ENCODE peak calls at places on chromosome 9, in four cellular contexts. Y, X, V and R are unnamed samples.

GRCh38 chr9:91562412-91562811 is 138.8 kb upstream of the NFIL3 start:
- DNase-seq in Y (no peak), X (no peak), V (no peak), R (no peak)

GRCh38 chr9:128393171-128393761 is 22.1 kb downstream of the URM1 start:
- DNase-seq in Y (no peak), X (peak), V (no peak), R (no peak)

GRCh38 chr9:134208981-134209725 is 44.8 kb upstream of the RNU6ATAC start:
- DNase-seq in Y (no peak), X (peak), V (no peak), R (no peak)

GRCh38 chr9:136255166-136255538 is 9.5 kb upstream of the QSOX2 start:
- DNase-seq in Y (no peak), X (no peak), V (no peak), R (no peak)

GRCh38 chr9:122991370-122991830 is 42.1 kb upstream of the GPR21 start:
- DNase-seq in Y (peak), X (peak), V (peak), R (no peak)

GRCh38 chr9:133799106-133799505 is 61.0 kb upstream of the SARDH start:
- DNase-seq in Y (no peak), X (no peak), V (no peak), R (no peak)

GRCh38 chr9:125332527-125332926 is 70.9 kb downstream of the GAPVD1 start:
- DNase-seq in Y (peak), X (no peak), V (no peak), R (no peak)

GRCh38 chr9:107700902-107701301 is 211.3 kb upstream of the KLF4 start:
- DNase-seq in Y (no peak), X (no peak), V (no peak), R (no peak)

GRCh38 chr9:10268500-10269485 is 344.0 kb downstream of the PTPRD start:
- DNase-seq in Y (no peak), X (peak), V (no peak), R (peak)

GRCh38 chr9:119368681-119369581 is at the start of gene BRINP1:
- DNase-seq in Y (no peak), X (peak), V (no peak), R (peak)

GRCh38 chr9:37437010-37437409 is 14.5 kb downstream of the GRHPR start:
- DNase-seq in Y (no peak), X (no peak), V (no peak), R (no peak)

GRCh38 chr9:1947438-1947837 is 67.7 kb upstream of the SMARCA2 start:
- DNase-seq in Y (no peak), X (no peak), V (no peak), R (no peak)

GRCh38 chr9:16680965-16681658 is 189.4 kb downstream of the BNC2 start:
- DNase-seq in Y (no peak), X (peak), V (no peak), R (no peak)

DNA sequence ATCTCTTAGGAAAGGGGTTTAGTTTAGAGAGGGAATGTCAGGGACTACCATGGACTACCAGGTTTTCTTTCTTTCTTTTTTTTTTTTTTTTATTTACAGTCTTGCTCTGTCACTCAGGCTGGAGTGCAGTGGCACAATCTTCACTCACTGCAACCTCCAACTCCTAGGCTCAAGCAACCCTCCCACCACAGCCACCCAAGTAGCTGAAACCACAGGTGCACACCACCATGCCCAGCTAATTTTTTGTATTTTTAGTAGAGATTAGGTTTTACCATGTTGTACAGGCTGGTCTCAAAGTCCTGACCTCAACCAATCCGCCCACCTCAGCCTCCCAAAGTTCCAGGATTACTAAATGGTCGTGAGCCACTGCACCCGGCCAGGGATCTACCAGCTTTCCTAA is 572.7 kb downstream of the CAAP1 start:
- DNase-seq in Y (no peak), X (no peak), V (no peak), R (no peak)
- TF ChIP-seq NRF1 in Y (no peak), X (no peak), V (no peak), R (no peak)

GRCh38 chr9:101736723-101737122 is 1.7 kb downstream of the GRIN3A start:
- DNase-seq in Y (no peak), X (no peak), V (peak), R (peak)
- TF ChIP-seq NRF1 in Y (no peak), X (no peak), V (no peak), R (no peak)

DNA sequence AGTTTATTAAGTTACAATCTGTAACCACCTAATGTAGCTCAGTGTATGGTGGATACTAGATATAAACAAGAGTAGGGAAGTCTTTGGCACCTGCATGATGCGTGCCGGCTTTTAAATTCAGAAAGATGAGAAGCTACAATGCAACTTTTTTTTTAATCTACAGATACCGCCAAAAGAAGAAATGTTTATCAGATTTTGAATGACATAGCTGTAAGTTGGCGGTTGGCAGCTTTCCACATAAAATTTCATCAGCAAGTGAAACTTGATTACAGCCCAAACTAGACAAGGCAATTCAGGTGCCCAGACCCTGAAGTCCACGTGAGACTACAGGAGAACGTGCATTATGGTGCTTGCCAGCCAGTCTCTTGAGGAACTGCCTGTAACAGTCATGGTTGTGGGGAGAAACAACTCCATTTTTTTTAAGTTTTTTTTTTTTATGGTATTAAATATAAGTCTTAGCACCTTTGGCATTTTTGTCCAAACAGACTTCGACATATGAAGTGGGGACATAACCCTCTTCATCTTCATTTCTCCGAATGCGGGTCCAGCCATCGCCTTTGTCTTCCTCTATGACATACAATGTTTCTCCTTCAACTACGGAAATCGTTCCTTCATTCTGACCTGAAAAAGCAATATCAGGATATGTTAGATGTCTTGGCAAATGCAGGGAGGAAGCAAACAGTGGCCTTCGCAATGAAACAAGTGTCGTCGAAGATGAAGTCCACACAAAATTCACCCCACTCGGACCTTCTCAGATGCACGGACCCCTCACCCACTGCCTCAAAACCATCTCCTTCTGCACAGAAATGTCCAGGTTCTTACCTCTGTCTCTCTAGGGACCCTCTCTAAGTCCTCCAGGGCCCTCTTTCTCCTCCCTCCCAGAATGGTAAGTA is 60.4 kb downstream of the USP20 start:
- DNase-seq in Y (no peak), X (no peak), V (peak), R (no peak)
- TF ChIP-seq NRF1 in Y (no peak), X (no peak), V (no peak), R (no peak)

GRCh38 chr9:30796806-30797205 is 1587.6 kb upstream of the ACO1 start:
- DNase-seq in Y (no peak), X (no peak), V (no peak), R (no peak)
- TF ChIP-seq NRF1 in Y (no peak), X (no peak), V (no peak), R (no peak)

GRCh38 chr9:116144038-116144437 is 9.6 kb upstream of the PAPPA start:
- DNase-seq in Y (no peak), X (no peak), V (no peak), R (no peak)
- TF ChIP-seq NRF1 in Y (no peak), X (no peak), V (no peak), R (no peak)

DNA sequence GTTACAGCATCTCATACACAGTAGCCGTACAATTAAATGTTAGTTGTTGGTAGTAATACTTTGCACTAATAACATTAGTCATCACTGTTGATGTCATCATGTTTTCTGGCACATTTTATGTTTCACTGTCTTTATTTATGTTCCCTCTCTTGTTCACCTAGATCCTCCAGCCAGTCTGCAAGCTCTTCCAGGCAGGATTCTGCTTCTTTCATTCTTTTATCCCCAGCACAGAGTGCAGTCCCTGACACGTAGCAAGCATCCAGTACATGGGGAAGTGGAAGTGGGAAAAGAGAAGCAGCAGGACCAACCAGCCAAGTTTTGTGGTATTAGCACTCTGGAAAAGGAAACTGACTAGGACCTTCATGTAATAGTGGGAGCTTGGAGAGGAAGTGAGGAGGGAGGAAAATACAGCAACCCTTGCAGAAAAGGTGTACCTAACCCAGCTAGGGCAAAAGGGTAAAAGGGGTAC is 89.7 kb upstream of the SLC44A1 start:
- DNase-seq in Y (no peak), X (no peak), V (no peak), R (no peak)
- TF ChIP-seq NRF1 in Y (no peak), X (no peak), V (no peak), R (no peak)

GRCh38 chr9:92671323-92671722 is 1.4 kb upstream of the IPPK start:
- DNase-seq in Y (no peak), X (no peak), V (no peak), R (no peak)
- TF ChIP-seq NRF1 in Y (no peak), X (no peak), V (no peak), R (no peak)

DNA sequence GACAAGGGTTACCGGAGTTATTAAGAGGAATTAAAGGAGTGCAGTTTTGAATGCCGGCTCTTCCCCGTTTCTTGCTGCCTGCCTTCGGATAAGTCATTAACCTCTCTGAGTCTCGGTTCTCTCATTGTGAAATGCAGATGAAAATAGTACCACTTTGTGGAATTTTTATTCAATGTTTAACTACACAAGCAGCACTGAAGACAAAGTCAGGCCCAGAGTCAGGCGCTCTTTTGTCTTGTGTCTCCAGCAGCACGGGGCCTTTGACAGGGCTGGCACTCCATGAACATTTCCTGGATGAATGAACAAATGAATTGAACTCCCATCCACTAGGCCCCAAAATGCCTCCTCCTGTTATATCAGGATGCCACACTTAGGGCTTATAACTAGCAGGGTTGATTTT is 332.9 kb downstream of the MLLT3 start:
- DNase-seq in Y (no peak), X (no peak), V (no peak), R (no peak)
- TF ChIP-seq NRF1 in Y (no peak), X (no peak), V (no peak), R (no peak)

GRCh38 chr9:97710356-97711222 is 13.4 kb upstream of the XPA start:
- DNase-seq in Y (no peak), X (peak), V (peak), R (no peak)
- TF ChIP-seq NRF1 in Y (no peak), X (no peak), V (no peak), R (no peak)